ENCODE peak calls at places on chromosomes 13 and 19, in nine cellular contexts. U, O, S, X, N, F, B, K and Q are unnamed samples.

GRCh38 chr19:38710416-38710702 is 33.9 kb downstream of the CAPN12 start:
- DNase-seq in S (no peak), B (no peak), O (no peak), X (no peak), U (no peak), N (no peak), F (no peak), K (no peak), Q (no peak)

GRCh38 chr19:17209126-17210036 is 5.8 kb upstream of the USE1 start:
- DNase-seq in N (no peak), F (peak; percentile 97), O (no peak), U (no peak), X (no peak), K (no peak), S (peak; percentile 77), B (no peak), Q (peak; percentile 39)

GRCh38 chr13:97327521-97328221 is 105.5 kb downstream of the MBNL2 start:
- DNase-seq in X (no peak), B (no peak), F (no peak), S (no peak), K (no peak), N (no peak), O (no peak), U (no peak), Q (no peak)

GRCh38 chr13:81990652-81991051 is 1649.7 kb upstream of the SPRY2 start:
- DNase-seq in B (no peak), U (no peak), X (no peak), S (no peak), O (no peak), K (no peak), N (no peak), F (peak; percentile 45), Q (no peak)

GRCh38 chr13:67147257-67148218 is 82.6 kb downstream of the PCDH9 start:
- DNase-seq in B (peak; percentile 75), F (peak; percentile 65), X (no peak), N (no peak), S (no peak), U (no peak), O (no peak), K (no peak), Q (peak; percentile 14)

GRCh38 chr13:37646531-37646930 is 48.0 kb upstream of the POSTN start:
- DNase-seq in F (peak; percentile 50), S (no peak), X (no peak), K (no peak), N (no peak), U (no peak), B (no peak), O (no peak), Q (no peak)

GRCh38 chr19:30864460-30865215 is 484.6 kb downstream of the TSHZ3 start:
- DNase-seq in O (no peak), U (peak; percentile 76), F (no peak), K (no peak), B (no peak), S (no peak), N (no peak), X (peak; percentile 60), Q (no peak)

GRCh38 chr13:106533940-106534843 is 1.3 kb downstream of the EFNB2 start:
- DNase-seq in N (peak; percentile 24), U (peak; percentile 61), S (peak; percentile 62), X (peak; percentile 73), B (peak; percentile 55), O (peak; percentile 53), K (peak; percentile 42), F (peak; percentile 78), Q (peak; percentile 56)

GRCh38 chr19:38682195-38682867 is 34.9 kb downstream of the ACTN4 start:
- DNase-seq in K (no peak), X (no peak), O (no peak), B (no peak), F (no peak), U (no peak), S (no peak), N (no peak), Q (no peak)

DNA sequence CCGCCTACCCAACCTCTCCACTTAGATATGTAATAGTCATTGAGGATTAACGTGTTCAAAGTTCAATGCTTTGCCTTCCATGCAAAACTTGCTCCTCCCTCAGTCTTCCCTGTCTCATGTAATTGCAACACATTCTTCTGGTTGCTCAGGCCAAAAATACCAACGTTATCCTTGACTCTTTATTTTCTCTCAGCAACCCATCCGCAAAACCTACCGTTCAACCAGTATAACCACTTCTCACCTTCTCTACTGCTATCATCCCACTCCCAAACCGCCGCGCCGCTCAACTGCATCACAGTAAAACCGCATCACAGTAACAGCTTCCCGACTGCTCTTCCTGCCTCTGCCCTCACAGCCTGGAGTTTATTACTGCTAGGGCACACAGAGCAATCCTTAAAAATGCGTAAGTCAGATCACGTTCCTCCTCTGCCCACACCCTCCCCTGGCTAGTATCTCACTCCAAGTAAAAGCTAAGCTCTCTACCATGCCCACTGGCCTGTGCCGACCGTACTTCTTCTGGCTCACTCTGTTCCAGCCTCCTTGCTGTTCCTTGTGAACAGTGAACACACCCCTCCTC is 8.2 kb downstream of the MTIF3 start:
- DNase-seq in K (no peak), O (no peak), U (peak; percentile 71), N (no peak), B (no peak), X (no peak), S (peak; percentile 64), F (no peak), Q (no peak)
- H3K27ac ChIP-seq in K (no peak overlapping the region), O (no peak overlapping the region), U (peak overlapping the region; percentile 44), N (no peak overlapping the region), B (no peak overlapping the region), X (no peak overlapping the region), S (peak overlapping the region; percentile 89), F (no peak overlapping the region), Q (no peak overlapping the region)

GRCh38 chr13:51175639-51176038 is 46.6 kb upstream of the FAM124A start:
- DNase-seq in B (no peak), X (no peak), S (no peak), O (no peak), K (no peak), N (no peak), U (no peak), F (no peak), Q (no peak)
- H3K27ac ChIP-seq in B (no peak overlapping the region), X (no peak overlapping the region), S (no peak overlapping the region), O (no peak overlapping the region), K (no peak overlapping the region), N (no peak overlapping the region), U (no peak overlapping the region), F (peak overlapping the region; percentile 41), Q (no peak overlapping the region)

DNA sequence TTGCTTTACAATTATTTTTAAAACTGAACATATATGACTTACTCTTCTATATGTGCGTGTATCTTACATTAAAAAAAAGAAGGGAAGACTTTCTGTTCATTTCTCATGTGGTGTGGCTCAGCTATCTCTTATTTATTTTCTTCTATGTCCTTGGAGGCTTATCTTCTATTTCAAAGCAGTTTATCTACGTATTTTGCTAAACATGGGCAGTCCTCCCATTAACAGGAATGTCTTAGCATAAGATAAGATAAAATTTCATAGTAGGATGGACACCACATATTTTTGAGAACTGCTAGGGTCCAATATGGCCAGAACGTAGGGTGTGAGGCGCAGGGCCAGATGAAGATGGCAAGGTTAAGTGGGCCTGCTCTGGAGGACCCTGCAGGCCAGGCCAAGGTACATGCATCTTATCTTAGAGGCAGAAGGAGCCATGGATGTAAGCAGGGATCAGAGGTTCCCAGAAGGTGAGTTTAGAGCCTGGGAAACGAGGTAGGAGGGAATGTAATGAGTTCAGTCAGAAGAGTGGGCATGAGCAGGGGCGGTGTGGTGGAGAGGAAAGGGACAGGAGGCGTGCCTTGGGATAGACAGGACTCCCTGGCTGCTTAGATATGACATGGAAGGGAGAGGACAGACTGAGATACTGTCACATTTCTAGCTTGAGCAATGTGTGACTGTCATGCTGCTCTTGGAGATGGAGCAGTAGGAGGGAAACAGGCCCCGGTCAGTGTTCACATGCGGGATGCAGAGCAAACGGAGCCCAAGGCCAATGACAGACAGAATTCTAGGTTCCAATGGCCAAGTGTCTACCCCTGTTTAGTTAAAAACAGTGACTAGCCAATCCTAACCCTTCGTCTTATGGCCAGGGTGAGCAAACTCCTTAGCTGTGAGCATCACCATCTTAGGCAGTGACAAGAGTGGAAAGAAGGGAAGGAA is 68.6 kb upstream of the MEDAG start:
- DNase-seq in U (no peak), S (no peak), N (no peak), X (no peak), B (no peak), F (peak; percentile 56), O (no peak), K (no peak), Q (no peak)
- H3K27ac ChIP-seq in U (peak overlapping the region; percentile 5), S (no peak overlapping the region), N (no peak overlapping the region), X (no peak overlapping the region), B (no peak overlapping the region), F (no peak overlapping the region), O (no peak overlapping the region), K (no peak overlapping the region), Q (no peak overlapping the region)

DNA sequence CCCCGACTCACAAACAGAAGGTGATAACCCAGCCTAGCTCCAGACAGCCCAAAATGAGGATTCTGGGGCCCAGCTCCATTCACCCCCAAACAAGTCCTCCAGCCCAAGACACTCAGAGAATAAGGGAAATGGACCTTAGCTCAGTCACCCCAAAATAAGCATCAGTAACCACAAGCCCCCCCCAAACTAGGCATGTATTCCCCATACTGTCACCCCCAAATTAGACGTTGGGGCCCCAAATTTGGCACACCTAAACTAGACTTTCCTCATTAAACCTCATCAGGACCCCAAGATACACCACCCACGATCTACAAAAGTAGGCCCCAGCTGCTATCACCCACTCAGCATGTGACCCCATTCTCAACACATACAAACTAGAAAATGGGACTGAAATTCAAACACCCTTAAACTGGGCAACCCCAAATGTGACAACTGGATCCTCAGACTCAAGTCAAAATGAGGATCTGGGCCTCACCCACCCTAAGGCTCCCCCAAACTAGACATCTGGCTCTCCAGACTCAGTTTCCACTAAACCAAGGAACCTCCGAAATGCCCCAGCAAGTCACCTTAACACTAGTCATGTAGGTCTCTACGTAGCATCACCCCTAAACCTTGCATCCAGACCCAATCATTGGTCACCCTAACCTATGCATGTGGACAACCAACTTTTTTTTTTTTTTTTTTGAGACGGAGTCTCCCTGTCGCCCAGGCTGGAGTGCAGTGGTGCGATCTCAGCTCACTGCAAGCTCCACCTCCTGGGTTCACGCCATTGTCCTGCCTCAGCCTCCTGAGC is 13.4 kb upstream of the ERFL start:
- DNase-seq in X (no peak), N (no peak), S (no peak), U (no peak), B (no peak), F (no peak), K (no peak), O (no peak), Q (no peak)
- H3K27ac ChIP-seq in X (no peak overlapping the region), N (no peak overlapping the region), S (no peak overlapping the region), U (no peak overlapping the region), B (no peak overlapping the region), F (no peak overlapping the region), K (no peak overlapping the region), O (no peak overlapping the region), Q (no peak overlapping the region)